ENCODE peak calls at places on chromosome 2, in four cellular contexts. U is H4, T is small intestine, R is bronchial epithelial cell. F is an unnamed sample.

GRCh38 chr2:233819884-233820765 is 34.2 kb downstream of the HJURP start:
- DNase-seq in U (no peak), T (peak; percentile 25), R (no peak), F (no peak)

GRCh38 chr2:6924101-6924917 is 7.1 kb downstream of the RNF144A start:
- DNase-seq in T (no peak), U (no peak), R (no peak), F (no peak)

GRCh38 chr2:217983276-217984233 is 19.2 kb downstream of the TNS1 start:
- DNase-seq in U (no peak), R (no peak), T (no peak), F (no peak)

GRCh38 chr2:201831469-201831868 is 25.1 kb downstream of the CDK15 start:
- DNase-seq in U (no peak), R (no peak), T (no peak), F (peak; percentile 87)

GRCh38 chr2:48749820-48750739 is 5.4 kb downstream of the LHCGR start:
- DNase-seq in R (peak; percentile 14), T (no peak), U (peak; percentile 31), F (no peak)

GRCh38 chr2:11856095-11856494 is 109.7 kb downstream of the LPIN1 start:
- DNase-seq in U (no peak), T (no peak), R (no peak), F (no peak)

GRCh38 chr2:172931256-172931894 is 144.3 kb upstream of the MAP3K20 start:
- DNase-seq in T (no peak), U (peak; percentile 71), R (peak; percentile 55), F (peak; percentile 20)

GRCh38 chr2:242022550-242023290 is 153.2 kb downstream of the RTP5 start:
- DNase-seq in R (no peak), T (no peak), U (no peak), F (no peak)

GRCh38 chr2:15993232-15993610 is 52.9 kb downstream of the MYCN start:
- DNase-seq in R (no peak), T (no peak), U (no peak), F (no peak)

GRCh38 chr2:98825404-98825803 is 94.5 kb upstream of the MGAT4A start:
- DNase-seq in R (no peak), U (no peak), T (no peak), F (no peak)

GRCh38 chr2:149877913-149878312 is 290.3 kb upstream of the MMADHC start:
- DNase-seq in R (peak; percentile 64), U (no peak), T (no peak), F (no peak)

GRCh38 chr2:126930970-126931590 is 32.4 kb downstream of the TEX51 start:
- DNase-seq in U (no peak), R (no peak), T (no peak), F (no peak)

GRCh38 chr2:159695798-159696448 is 16.4 kb upstream of the MARCHF7 start:
- DNase-seq in T (no peak), R (no peak), U (no peak), F (no peak)

GRCh38 chr2:100422320-100422719 is 4.9 kb upstream of the CHST10 start:
- DNase-seq in T (peak; percentile 26), R (peak; percentile 47), U (no peak), F (no peak)

F was measured in astrocyte of the cerebellum.